ENCODE peak calls at places on chromosomes 6 and 20, in eight cellular contexts. One of them, this sample, is unnamed.

GRCh38 chr6:2799936-2800527 is 34.8 kb downstream of the WRNIP1 start:
- DNase-seq in naive B cell: no peak
- DNase-seq in ovary: no peak
- DNase-seq in posterior cingulate gyrus: no peak
- DNase-seq in T-cell: no peak
- DNase-seq in iris pigment epithelial cell: peak
- DNase-seq in HEK293T: no peak
- DNase-seq in left ventricle myocardium inferior: no peak
- DNase-seq in this sample: no peak

GRCh38 chr6:4522453-4522852 is 253.8 kb upstream of the CDYL start:
- DNase-seq in naive B cell: no peak
- DNase-seq in T-cell: no peak
- DNase-seq in HEK293T: no peak
- DNase-seq in iris pigment epithelial cell: no peak
- DNase-seq in ovary: no peak
- DNase-seq in left ventricle myocardium inferior: no peak
- DNase-seq in posterior cingulate gyrus: no peak
- DNase-seq in this sample: no peak

GRCh38 chr6:54426995-54427394 is 118.8 kb downstream of the TINAG start:
- DNase-seq in iris pigment epithelial cell: no peak
- DNase-seq in left ventricle myocardium inferior: no peak
- DNase-seq in T-cell: no peak
- DNase-seq in HEK293T: no peak
- DNase-seq in ovary: no peak
- DNase-seq in naive B cell: no peak
- DNase-seq in posterior cingulate gyrus: no peak
- DNase-seq in this sample: no peak

GRCh38 chr6:84428300-84428907 is 201.0 kb upstream of the CEP162 start:
- DNase-seq in iris pigment epithelial cell: peak
- DNase-seq in HEK293T: peak
- DNase-seq in posterior cingulate gyrus: peak
- DNase-seq in ovary: no peak
- DNase-seq in naive B cell: no peak
- DNase-seq in left ventricle myocardium inferior: peak
- DNase-seq in T-cell: no peak
- DNase-seq in this sample: peak

GRCh38 chr6:72422126-72422680 is 199.7 kb upstream of the KCNQ5 start:
- DNase-seq in ovary: no peak
- DNase-seq in naive B cell: no peak
- DNase-seq in iris pigment epithelial cell: peak
- DNase-seq in posterior cingulate gyrus: no peak
- DNase-seq in T-cell: no peak
- DNase-seq in left ventricle myocardium inferior: no peak
- DNase-seq in HEK293T: no peak
- DNase-seq in this sample: no peak

GRCh38 chr6:71681234-71681867 is 205.0 kb upstream of the RIMS1 start:
- DNase-seq in naive B cell: no peak
- DNase-seq in ovary: no peak
- DNase-seq in posterior cingulate gyrus: no peak
- DNase-seq in left ventricle myocardium inferior: no peak
- DNase-seq in iris pigment epithelial cell: no peak
- DNase-seq in T-cell: no peak
- DNase-seq in HEK293T: no peak
- DNase-seq in this sample: no peak

GRCh38 chr20:33862709-33863403 is 51.7 kb downstream of the CHMP4B start:
- DNase-seq in posterior cingulate gyrus: peak
- DNase-seq in left ventricle myocardium inferior: peak
- DNase-seq in ovary: peak
- DNase-seq in HEK293T: peak
- DNase-seq in T-cell: peak
- DNase-seq in iris pigment epithelial cell: peak
- DNase-seq in naive B cell: peak
- DNase-seq in this sample: peak

GRCh38 chr6:37049990-37050853 is 44.8 kb downstream of the FGD2 start:
- DNase-seq in ovary: no peak
- DNase-seq in HEK293T: no peak
- DNase-seq in T-cell: peak
- DNase-seq in iris pigment epithelial cell: no peak
- DNase-seq in left ventricle myocardium inferior: peak
- DNase-seq in naive B cell: peak
- DNase-seq in posterior cingulate gyrus: no peak
- DNase-seq in this sample: peak

GRCh38 chr20:56343861-56344381 is 14.9 kb upstream of the FAM210B start:
- DNase-seq in left ventricle myocardium inferior: no peak
- DNase-seq in T-cell: peak
- DNase-seq in iris pigment epithelial cell: peak
- DNase-seq in posterior cingulate gyrus: peak
- DNase-seq in ovary: peak
- DNase-seq in HEK293T: peak
- DNase-seq in naive B cell: no peak
- DNase-seq in this sample: peak

GRCh38 chr20:227439-228105 is 514 bp downstream of the DEFB129 start:
- DNase-seq in naive B cell: peak
- DNase-seq in left ventricle myocardium inferior: no peak
- DNase-seq in posterior cingulate gyrus: no peak
- DNase-seq in HEK293T: no peak
- DNase-seq in ovary: no peak
- DNase-seq in T-cell: no peak
- DNase-seq in iris pigment epithelial cell: no peak
- DNase-seq in this sample: no peak

GRCh38 chr6:163418273-163419029 is 3.9 kb downstream of the QKI start:
- DNase-seq in iris pigment epithelial cell: no peak
- DNase-seq in left ventricle myocardium inferior: no peak
- DNase-seq in HEK293T: no peak
- DNase-seq in T-cell: no peak
- DNase-seq in naive B cell: no peak
- DNase-seq in ovary: no peak
- DNase-seq in posterior cingulate gyrus: no peak
- DNase-seq in this sample: no peak

GRCh38 chr6:151916680-151917164 is 109.2 kb downstream of the ESR1 start:
- DNase-seq in HEK293T: no peak
- DNase-seq in naive B cell: no peak
- DNase-seq in left ventricle myocardium inferior: no peak
- DNase-seq in posterior cingulate gyrus: no peak
- DNase-seq in T-cell: no peak
- DNase-seq in ovary: no peak
- DNase-seq in iris pigment epithelial cell: peak
- DNase-seq in this sample: no peak

This sample was measured in left cardiac atrium.